ENCODE peak calls at places on chromosomes 13 and 19, in seven cellular contexts. I is memory B cell; F is A172; G is activated effector memory CD4-positive, alpha-beta T cell treated with anti-CD3 and anti-CD28 coated beads, Interleukin-2, amount 50 U/mL, for 16 hours; W is T-helper 2 cell; U is CD4-positive, alpha-beta T cell; H is endothelial cell of umbilical vein. B is an unnamed sample.

GRCh38 chr13:76992548-76993001 is 694 bp downstream of the CLN5 start:
- DNase-seq in I (peak; percentile 24), F (peak; percentile 35), G (peak; percentile 73), W (no peak), U (peak; percentile 37), H (peak; percentile 46), B (peak; percentile 39)

GRCh38 chr13:45194081-45194939 is 6.5 kb downstream of the KCTD4 start:
- DNase-seq in I (no peak), F (no peak), G (no peak), W (no peak), U (no peak), H (no peak), B (peak; percentile 18)

GRCh38 chr13:21148557-21149258 is 27.6 kb downstream of the SKA3 start:
- DNase-seq in I (no peak), F (no peak), G (no peak), W (no peak), U (no peak), H (no peak), B (no peak)

GRCh38 chr13:35927554-35927953 is 203.6 kb downstream of the DCLK1 start:
- DNase-seq in I (no peak), F (peak; percentile 98), G (no peak), W (no peak), U (no peak), H (peak; percentile 19), B (no peak)

GRCh38 chr19:42497492-42498226 is 30.6 kb downstream of the CEACAM1 start:
- DNase-seq in I (no peak), F (no peak), G (no peak), W (no peak), U (no peak), H (no peak), B (peak; percentile 58)

GRCh38 chr13:36973009-36973408 is 26.1 kb downstream of the ALG5 start:
- DNase-seq in I (no peak), F (no peak), G (no peak), W (no peak), U (no peak), H (no peak), B (no peak)

GRCh38 chr13:21297452-21297851 is 121.0 kb downstream of the MRPL57 start:
- DNase-seq in I (no peak), F (no peak), G (no peak), W (no peak), U (no peak), H (no peak), B (no peak)

GRCh38 chr19:40217027-40217810 is 965 bp downstream of the TTC9B start:
- DNase-seq in I (no peak), F (no peak), G (no peak), W (no peak), U (no peak), H (no peak), B (peak; percentile 88)

GRCh38 chr13:113116206-113116800 is 6.3 kb upstream of the F10 start:
- DNase-seq in I (no peak), F (no peak), G (no peak), W (no peak), U (no peak), H (no peak), B (no peak)

GRCh38 chr19:17473041-17473440 is 2.7 kb downstream of the SLC27A1 start:
- DNase-seq in I (no peak), F (peak; percentile 90), G (no peak), W (no peak), U (no peak), H (peak; percentile 64), B (no peak)

GRCh38 chr19:19278315-19278714 is 5.2 kb upstream of the TM6SF2 start:
- DNase-seq in I (no peak), F (no peak), G (no peak), W (no peak), U (no peak), H (no peak), B (no peak)

GRCh38 chr19:4425531-4425930 is 23.1 kb downstream of the CHAF1A start:
- DNase-seq in I (no peak), F (no peak), G (no peak), W (no peak), U (no peak), H (no peak), B (no peak)

GRCh38 chr13:44272692-44273091 is 100.9 kb upstream of the SERP2 start:
- DNase-seq in I (no peak), F (peak; percentile 57), G (no peak), W (no peak), U (no peak), H (no peak), B (no peak)

GRCh38 chr19:45173816-45174215 is 4.2 kb downstream of the TRAPPC6A start:
- DNase-seq in I (no peak), F (peak; percentile 26), G (no peak), W (no peak), U (no peak), H (no peak), B (no peak)

GRCh38 chr19:5964816-5965565 is 12.9 kb downstream of the RANBP3 start:
- DNase-seq in I (no peak), F (no peak), G (no peak), W (no peak), U (no peak), H (no peak), B (no peak)

GRCh38 chr13:44758595-44759221 is 182.6 kb upstream of the TSC22D1 start:
- DNase-seq in I (no peak), F (peak; percentile 71), G (no peak), W (no peak), U (no peak), H (peak; percentile 85), B (peak; percentile 41)

GRCh38 chr13:43132228-43132627 is 108.8 kb downstream of the DNAJC15 start:
- DNase-seq in I (no peak), F (peak; percentile 49), G (no peak), W (no peak), U (no peak), H (peak; percentile 16), B (no peak)

GRCh38 chr19:16702123-16702522 is 17.5 kb upstream of the NWD1 start:
- DNase-seq in I (no peak), F (peak; percentile 16), G (no peak), W (no peak), U (no peak), H (no peak), B (no peak)

GRCh38 chr19:41000310-41000737 is 9.2 kb downstream of the CYP2B6 start:
- DNase-seq in I (no peak), F (peak; percentile 23), G (no peak), W (no peak), U (no peak), H (no peak), B (peak; percentile 35)

GRCh38 chr19:1263198-1263597 is 5.9 kb upstream of the CIRBP start:
- DNase-seq in I (no peak), F (no peak), G (no peak), W (no peak), U (no peak), H (no peak), B (no peak)

GRCh38 chr19:47027586-47028371 is 8.1 kb downstream of the NPAS1 start:
- DNase-seq in I (no peak), F (no peak), G (no peak), W (no peak), U (no peak), H (no peak), B (no peak)

GRCh38 chr19:3683405-3683865 is 16.8 kb downstream of the PIP5K1C start:
- DNase-seq in I (no peak), F (peak; percentile 90), G (no peak), W (no peak), U (no peak), H (peak; percentile 92), B (no peak)

GRCh38 chr19:47143322-47144073 is 12.9 kb downstream of the SAE1 start:
- DNase-seq in I (no peak), F (no peak), G (no peak), W (no peak), U (no peak), H (no peak), B (no peak)

GRCh38 chr19:33568706-33569105 is 47.1 kb upstream of the PEPD start:
- DNase-seq in I (no peak), F (no peak), G (no peak), W (no peak), U (no peak), H (no peak), B (no peak)

GRCh38 chr19:54191671-54192453 is 754 bp downstream of the TSEN34 start:
- DNase-seq in I (no peak), F (no peak), G (no peak), W (no peak), U (no peak), H (no peak), B (no peak)

GRCh38 chr19:10654610-10655456 is 687 bp downstream of the ILF3 start:
- DNase-seq in I (no peak), F (peak; percentile 44), G (peak; percentile 86), W (no peak), U (peak; percentile 64), H (peak; percentile 34), B (peak; percentile 41)